ENCODE peak calls at places on chromosome 11, in six cellular contexts. One of them, this sample, is unnamed.

GRCh38 chr11:114276077-114276476 is 20.1 kb upstream of the NNMT start:
- DNase-seq in fibroblast of pulmonary artery: no peak
- DNase-seq in GM20000: no peak
- DNase-seq in neural crest cell: no peak
- DNase-seq in HCT116: no peak
- DNase-seq in nephron progenitor cell: no peak
- DNase-seq in this sample: no peak

GRCh38 chr11:2781413-2782274 is 81.8 kb upstream of the KCNQ1OT1 start:
- DNase-seq in GM20000: no peak
- DNase-seq in neural crest cell: peak; percentile 1
- DNase-seq in nephron progenitor cell: no peak
- DNase-seq in HCT116: no peak
- DNase-seq in fibroblast of pulmonary artery: no peak
- DNase-seq in this sample: no peak

GRCh38 chr11:65540290-65541092 is 15.6 kb downstream of the SCYL1 start:
- DNase-seq in nephron progenitor cell: peak; percentile 90
- DNase-seq in neural crest cell: peak; percentile 71
- DNase-seq in HCT116: peak; percentile 64
- DNase-seq in GM20000: peak; percentile 100
- DNase-seq in fibroblast of pulmonary artery: peak; percentile 88
- DNase-seq in this sample: peak; percentile 99

GRCh38 chr11:128902515-128903066 is 11.4 kb downstream of the KCNJ5 start:
- DNase-seq in fibroblast of pulmonary artery: peak; percentile 20
- DNase-seq in HCT116: no peak
- DNase-seq in GM20000: no peak
- DNase-seq in nephron progenitor cell: no peak
- DNase-seq in neural crest cell: no peak
- DNase-seq in this sample: no peak

GRCh38 chr11:9825895-9826294 is 162.0 kb downstream of the SWAP70 start:
- DNase-seq in fibroblast of pulmonary artery: no peak
- DNase-seq in GM20000: no peak
- DNase-seq in nephron progenitor cell: no peak
- DNase-seq in neural crest cell: no peak
- DNase-seq in HCT116: no peak
- DNase-seq in this sample: no peak

GRCh38 chr11:34654491-34655334 is 33.8 kb downstream of the EHF start:
- DNase-seq in fibroblast of pulmonary artery: peak; percentile 85
- DNase-seq in nephron progenitor cell: no peak
- DNase-seq in neural crest cell: no peak
- DNase-seq in GM20000: no peak
- DNase-seq in HCT116: peak; percentile 81
- DNase-seq in this sample: no peak

GRCh38 chr11:105153392-105153791 is 13.8 kb upstream of the CARD18 start:
- DNase-seq in GM20000: no peak
- DNase-seq in nephron progenitor cell: no peak
- DNase-seq in fibroblast of pulmonary artery: no peak
- DNase-seq in HCT116: no peak
- DNase-seq in neural crest cell: no peak
- DNase-seq in this sample: no peak

GRCh38 chr11:122976734-122977454 is 4.7 kb downstream of the BSX start:
- DNase-seq in fibroblast of pulmonary artery: no peak
- DNase-seq in GM20000: peak; percentile 15
- DNase-seq in nephron progenitor cell: peak; percentile 48
- DNase-seq in neural crest cell: no peak
- DNase-seq in HCT116: no peak
- DNase-seq in this sample: no peak

GRCh38 chr11:83023410-83023809 is 48.3 kb downstream of the RAB30 start:
- DNase-seq in nephron progenitor cell: no peak
- DNase-seq in GM20000: no peak
- DNase-seq in HCT116: no peak
- DNase-seq in fibroblast of pulmonary artery: no peak
- DNase-seq in neural crest cell: no peak
- DNase-seq in this sample: no peak

GRCh38 chr11:1228183-1228821 is 5.4 kb downstream of the MUC5B start:
- DNase-seq in nephron progenitor cell: peak; percentile 24
- DNase-seq in HCT116: no peak
- DNase-seq in neural crest cell: no peak
- DNase-seq in fibroblast of pulmonary artery: no peak
- DNase-seq in GM20000: no peak
- DNase-seq in this sample: peak; percentile 10

GRCh38 chr11:103601230-103601846 is 435.1 kb upstream of the DDI1 start:
- DNase-seq in neural crest cell: peak; percentile 17
- DNase-seq in HCT116: no peak
- DNase-seq in fibroblast of pulmonary artery: peak; percentile 85
- DNase-seq in nephron progenitor cell: peak; percentile 46
- DNase-seq in GM20000: peak; percentile 45
- DNase-seq in this sample: no peak

GRCh38 chr11:65892661-65893317 is 2.3 kb downstream of the CCDC85B start:
- DNase-seq in neural crest cell: no peak
- DNase-seq in GM20000: no peak
- DNase-seq in fibroblast of pulmonary artery: no peak
- DNase-seq in nephron progenitor cell: no peak
- DNase-seq in HCT116: no peak
- DNase-seq in this sample: no peak

GRCh38 chr11:72807021-72807693 is 7.1 kb upstream of the ATG16L2 start:
- DNase-seq in GM20000: no peak
- DNase-seq in fibroblast of pulmonary artery: no peak
- DNase-seq in neural crest cell: no peak
- DNase-seq in nephron progenitor cell: no peak
- DNase-seq in HCT116: no peak
- DNase-seq in this sample: no peak

GRCh38 chr11:43830928-43831440 is 49.6 kb upstream of the ALKBH3 start:
- DNase-seq in nephron progenitor cell: no peak
- DNase-seq in GM20000: no peak
- DNase-seq in neural crest cell: no peak
- DNase-seq in HCT116: peak; percentile 98
- DNase-seq in fibroblast of pulmonary artery: peak; percentile 98
- DNase-seq in this sample: no peak

GRCh38 chr11:61627831-61628753 is 47.2 kb upstream of the SYT7 start:
- DNase-seq in GM20000: peak; percentile 51
- DNase-seq in fibroblast of pulmonary artery: peak; percentile 75
- DNase-seq in HCT116: peak; percentile 45
- DNase-seq in neural crest cell: peak; percentile 59
- DNase-seq in nephron progenitor cell: peak; percentile 80
- DNase-seq in this sample: peak; percentile 74

GRCh38 chr11:70068345-70068744 is 9.8 kb upstream of the ANO1 start:
- DNase-seq in nephron progenitor cell: no peak
- DNase-seq in fibroblast of pulmonary artery: no peak
- DNase-seq in HCT116: no peak
- DNase-seq in neural crest cell: no peak
- DNase-seq in GM20000: no peak
- DNase-seq in this sample: no peak

GRCh38 chr11:82889133-82890001 is 10.9 kb downstream of the PRCP start:
- DNase-seq in neural crest cell: no peak
- DNase-seq in GM20000: no peak
- DNase-seq in HCT116: no peak
- DNase-seq in nephron progenitor cell: peak; percentile 14
- DNase-seq in fibroblast of pulmonary artery: no peak
- DNase-seq in this sample: no peak

GRCh38 chr11:43021466-43021865 is 290.3 kb upstream of the API5 start:
- DNase-seq in nephron progenitor cell: peak; percentile 36
- DNase-seq in GM20000: peak; percentile 9
- DNase-seq in neural crest cell: peak; percentile 18
- DNase-seq in HCT116: no peak
- DNase-seq in fibroblast of pulmonary artery: no peak
- DNase-seq in this sample: no peak

GRCh38 chr11:92890836-92891235 is 78.6 kb upstream of the MTNR1B start:
- DNase-seq in nephron progenitor cell: no peak
- DNase-seq in GM20000: no peak
- DNase-seq in fibroblast of pulmonary artery: no peak
- DNase-seq in neural crest cell: no peak
- DNase-seq in HCT116: no peak
- DNase-seq in this sample: no peak

GRCh38 chr11:117390743-117391142 is 63.1 kb downstream of the CEP164 start:
- DNase-seq in nephron progenitor cell: no peak
- DNase-seq in GM20000: no peak
- DNase-seq in HCT116: no peak
- DNase-seq in fibroblast of pulmonary artery: no peak
- DNase-seq in neural crest cell: no peak
- DNase-seq in this sample: no peak

GRCh38 chr11:99325807-99326206 is 305.1 kb downstream of the CNTN5 start:
- DNase-seq in fibroblast of pulmonary artery: peak; percentile 96
- DNase-seq in GM20000: no peak
- DNase-seq in HCT116: no peak
- DNase-seq in nephron progenitor cell: no peak
- DNase-seq in neural crest cell: no peak
- DNase-seq in this sample: no peak

GRCh38 chr11:113410414-113411135 is 23.0 kb downstream of the ANKK1 start:
- DNase-seq in nephron progenitor cell: no peak
- DNase-seq in GM20000: no peak
- DNase-seq in HCT116: no peak
- DNase-seq in fibroblast of pulmonary artery: no peak
- DNase-seq in neural crest cell: no peak
- DNase-seq in this sample: no peak

GRCh38 chr11:61972796-61973602 is 5.6 kb upstream of the FTH1 start:
- DNase-seq in fibroblast of pulmonary artery: peak; percentile 98
- DNase-seq in neural crest cell: no peak
- DNase-seq in nephron progenitor cell: no peak
- DNase-seq in GM20000: no peak
- DNase-seq in HCT116: no peak
- DNase-seq in this sample: peak; percentile 7

GRCh38 chr11:44574620-44575287 is 9.3 kb downstream of the CD82 start:
- DNase-seq in neural crest cell: no peak
- DNase-seq in HCT116: no peak
- DNase-seq in nephron progenitor cell: no peak
- DNase-seq in fibroblast of pulmonary artery: peak; percentile 93
- DNase-seq in GM20000: no peak
- DNase-seq in this sample: no peak

GRCh38 chr11:109320595-109320994 is 101.4 kb upstream of the C11orf87 start:
- DNase-seq in fibroblast of pulmonary artery: peak; percentile 64
- DNase-seq in GM20000: no peak
- DNase-seq in neural crest cell: no peak
- DNase-seq in HCT116: peak; percentile 57
- DNase-seq in nephron progenitor cell: no peak
- DNase-seq in this sample: no peak

GRCh38 chr11:58222730-58223129 is 6.0 kb downstream of the OR10Q1 start:
- DNase-seq in neural crest cell: no peak
- DNase-seq in fibroblast of pulmonary artery: no peak
- DNase-seq in HCT116: no peak
- DNase-seq in nephron progenitor cell: no peak
- DNase-seq in GM20000: no peak
- DNase-seq in this sample: no peak

DNA sequence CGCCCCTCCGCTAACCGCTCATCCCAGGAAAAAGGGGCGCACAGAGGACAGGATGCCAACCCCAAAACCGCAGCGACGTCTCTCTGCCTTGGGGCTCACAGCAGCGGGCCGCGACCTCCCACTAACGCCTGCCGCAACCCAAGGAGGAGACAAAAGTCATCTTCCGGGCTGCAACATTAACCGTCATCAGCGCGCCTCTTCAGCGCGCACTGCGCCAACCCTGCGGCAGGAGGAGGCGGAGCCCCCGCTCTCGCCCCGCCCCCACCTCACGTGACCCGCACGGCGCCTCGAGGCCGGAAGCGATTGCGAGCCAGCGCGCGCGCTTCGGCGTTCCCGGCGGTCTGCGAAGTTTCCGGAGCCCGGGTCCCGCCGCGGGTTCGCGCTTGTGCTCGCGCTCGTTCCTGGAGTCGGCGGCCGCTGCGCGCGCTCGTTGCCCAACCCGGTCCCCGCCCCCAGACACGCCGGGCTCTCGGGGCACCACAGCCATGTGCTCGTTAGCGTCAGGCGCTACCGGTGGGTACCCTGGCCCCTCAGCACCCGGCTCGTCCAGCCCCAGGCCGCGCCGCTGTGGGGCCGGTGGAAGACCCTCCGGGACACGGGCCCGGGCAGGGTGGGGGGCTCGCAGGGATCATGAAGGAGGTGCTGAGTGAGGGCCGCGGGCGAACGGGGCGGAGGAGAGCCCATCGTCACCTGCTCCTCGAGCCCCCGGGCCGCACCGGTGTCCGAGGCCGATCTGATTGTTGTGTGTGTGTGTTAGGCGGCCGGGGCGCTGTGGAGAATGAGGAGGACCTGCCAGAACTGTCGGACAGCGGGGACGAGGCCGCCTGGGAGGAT is at the start of gene PRMT3:
- DNase-seq in GM20000: peak; percentile 97
- DNase-seq in nephron progenitor cell: peak; percentile 97
- DNase-seq in HCT116: peak; percentile 84
- DNase-seq in fibroblast of pulmonary artery: peak; percentile 97
- DNase-seq in neural crest cell: peak; percentile 93
- DNase-seq in this sample: peak; percentile 87
- TF ChIP-seq CTCF in GM20000: no peak
- TF ChIP-seq CTCF in nephron progenitor cell: peak; percentile 86
- TF ChIP-seq CTCF in HCT116: no peak
- TF ChIP-seq CTCF in fibroblast of pulmonary artery: no peak
- TF ChIP-seq CTCF in neural crest cell: peak; percentile 99
- TF ChIP-seq CTCF in this sample: no peak

GRCh38 chr11:36167729-36168128 is 121.5 kb downstream of the COMMD9 start:
- DNase-seq in HCT116: no peak
- DNase-seq in fibroblast of pulmonary artery: no peak
- DNase-seq in neural crest cell: no peak
- DNase-seq in nephron progenitor cell: no peak
- DNase-seq in GM20000: no peak
- DNase-seq in this sample: no peak
- TF ChIP-seq CTCF in HCT116: no peak
- TF ChIP-seq CTCF in fibroblast of pulmonary artery: no peak
- TF ChIP-seq CTCF in neural crest cell: no peak
- TF ChIP-seq CTCF in nephron progenitor cell: no peak
- TF ChIP-seq CTCF in GM20000: no peak
- TF ChIP-seq CTCF in this sample: no peak

DNA sequence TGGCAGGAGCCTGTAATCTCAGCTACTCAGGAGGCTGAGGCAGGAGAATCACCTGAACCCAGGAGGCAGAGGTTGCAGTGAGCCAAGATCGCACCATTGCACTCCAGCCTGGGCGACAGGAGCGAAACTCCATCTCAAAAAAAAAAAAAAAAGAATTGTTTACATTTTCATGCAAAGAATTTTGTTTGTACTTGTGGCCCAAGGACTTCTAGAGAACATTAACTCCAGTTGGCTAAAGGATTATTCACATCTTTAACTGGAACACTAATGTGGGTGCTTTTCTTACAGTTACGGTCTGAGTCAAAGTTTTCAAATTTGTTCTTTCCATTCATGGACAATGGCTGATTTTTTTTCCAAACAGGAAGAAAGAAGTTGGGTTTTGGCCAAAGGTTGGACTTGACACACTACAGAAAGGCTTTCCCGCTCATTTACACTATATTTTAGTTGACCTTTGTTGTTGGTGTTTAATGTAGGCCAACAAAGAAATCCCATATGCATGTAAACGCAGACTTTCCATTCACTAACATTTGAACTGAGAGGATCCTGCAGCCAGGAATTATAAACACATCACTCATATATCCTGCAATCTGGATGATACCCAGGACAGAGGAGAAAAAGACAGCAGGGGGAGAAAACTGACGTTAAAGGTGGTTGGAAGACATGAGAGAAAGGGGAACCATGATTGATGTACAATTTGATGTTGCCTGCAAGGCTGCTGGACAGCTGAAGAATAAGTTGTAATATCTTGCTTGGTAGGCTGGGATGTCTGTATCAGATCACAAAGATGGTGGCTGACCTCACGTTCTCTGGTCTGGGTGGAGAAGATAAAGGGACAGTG is 13.1 kb downstream of the POU2AF1 start:
- DNase-seq in fibroblast of pulmonary artery: no peak
- DNase-seq in GM20000: no peak
- DNase-seq in nephron progenitor cell: no peak
- DNase-seq in neural crest cell: no peak
- DNase-seq in HCT116: no peak
- DNase-seq in this sample: no peak
- TF ChIP-seq CTCF in fibroblast of pulmonary artery: no peak
- TF ChIP-seq CTCF in GM20000: no peak
- TF ChIP-seq CTCF in nephron progenitor cell: no peak
- TF ChIP-seq CTCF in neural crest cell: no peak
- TF ChIP-seq CTCF in HCT116: no peak
- TF ChIP-seq CTCF in this sample: no peak

GRCh38 chr11:77370217-77370616 is 68.7 kb upstream of the GDPD4 start:
- DNase-seq in GM20000: no peak
- DNase-seq in fibroblast of pulmonary artery: no peak
- DNase-seq in neural crest cell: no peak
- DNase-seq in nephron progenitor cell: no peak
- DNase-seq in HCT116: no peak
- DNase-seq in this sample: no peak
- TF ChIP-seq CTCF in GM20000: no peak
- TF ChIP-seq CTCF in fibroblast of pulmonary artery: no peak
- TF ChIP-seq CTCF in neural crest cell: no peak
- TF ChIP-seq CTCF in nephron progenitor cell: no peak
- TF ChIP-seq CTCF in HCT116: peak; percentile 25
- TF ChIP-seq CTCF in this sample: no peak